ENCODE peak calls at places on chromosomes 12 and 14, in eight cellular contexts. W, N, Y, U, I, B, C and P are unnamed samples.

GRCh38 chr12:79546461-79547043 is 144.2 kb downstream of the PAWR start:
- DNase-seq in C (no peak), W (peak), I (no peak), U (no peak), N (peak), B (no peak), Y (peak), P (no peak)

GRCh38 chr14:51081712-51082111 is 13.2 kb downstream of the TRIM9 start:
- DNase-seq in W (no peak), N (no peak), C (no peak), B (no peak), I (no peak), Y (no peak), U (no peak), P (no peak)

GRCh38 chr12:94193168-94193567 is 44.8 kb downstream of the PLXNC1 start:
- DNase-seq in U (no peak), N (no peak), W (no peak), I (no peak), Y (no peak), B (no peak), C (no peak), P (no peak)

GRCh38 chr12:49346659-49347306 is at the start of gene DNAJC22:
- DNase-seq in N (peak), W (no peak), Y (no peak), C (no peak), B (no peak), U (no peak), I (peak), P (no peak)

GRCh38 chr12:6132496-6132895 is 8.0 kb upstream of the VWF start:
- DNase-seq in I (no peak), Y (no peak), B (no peak), C (no peak), W (no peak), N (no peak), U (no peak), P (no peak)

GRCh38 chr14:78701246-78701645 is 531.1 kb downstream of the NRXN3 start:
- DNase-seq in C (no peak), Y (no peak), U (no peak), I (peak), B (no peak), W (peak), N (peak), P (peak)

GRCh38 chr12:25979059-25979458 is 20.6 kb downstream of the RASSF8 start:
- DNase-seq in W (no peak), B (no peak), C (no peak), I (no peak), U (no peak), N (no peak), Y (no peak), P (no peak)

GRCh38 chr12:117114784-117115183 is 15.6 kb upstream of the TESC start:
- DNase-seq in W (no peak), U (no peak), B (no peak), Y (no peak), C (no peak), I (no peak), N (no peak), P (no peak)

GRCh38 chr12:482061-482460 is 22.3 kb downstream of the B4GALNT3 start:
- DNase-seq in C (no peak), N (no peak), U (no peak), W (no peak), I (no peak), Y (no peak), B (no peak), P (no peak)

GRCh38 chr12:7259060-7259459 is 44.8 kb upstream of the ACSM4 start:
- DNase-seq in Y (no peak), C (no peak), U (no peak), W (no peak), B (no peak), I (peak), N (no peak), P (no peak)

GRCh38 chr12:2776129-2776806 is 18.5 kb upstream of the FKBP4 start:
- DNase-seq in Y (no peak), B (no peak), I (no peak), C (no peak), N (no peak), W (no peak), U (no peak), P (no peak)

GRCh38 chr12:38515912-38516311 is 199.3 kb downstream of the ALG10B start:
- DNase-seq in U (no peak), C (no peak), I (no peak), W (no peak), Y (no peak), N (no peak), B (no peak), P (no peak)

GRCh38 chr12:34033628-34034296 is 11.5 kb downstream of the ALG10 start:
- DNase-seq in I (peak), W (peak), U (no peak), B (no peak), C (no peak), Y (peak), N (peak), P (no peak)

GRCh38 chr14:68039593-68039992 is 220.0 kb downstream of the RAD51B start:
- DNase-seq in U (no peak), B (no peak), N (peak), W (peak), C (no peak), I (no peak), Y (no peak), P (no peak)

GRCh38 chr12:34407813-34408212 is 385.5 kb downstream of the ALG10 start:
- DNase-seq in Y (no peak), I (no peak), U (no peak), W (no peak), N (no peak), C (no peak), B (no peak), P (no peak)

GRCh38 chr12:130956456-130957303 is 3.0 kb downstream of the ADGRD1 start:
- DNase-seq in Y (no peak), U (no peak), I (no peak), C (no peak), W (no peak), B (no peak), N (no peak), P (no peak)

GRCh38 chr14:75125617-75126016 is 1.2 kb downstream of the NEK9 start:
- DNase-seq in C (peak), Y (peak), N (peak), I (peak), U (no peak), W (peak), B (no peak), P (peak)

GRCh38 chr12:12126551-12126950 is 55.8 kb downstream of the BCL2L14 start:
- DNase-seq in I (peak), N (no peak), B (no peak), U (no peak), C (no peak), W (no peak), Y (no peak), P (no peak)

GRCh38 chr12:69039881-69040280 is 106.9 kb upstream of the CPM start:
- DNase-seq in C (no peak), W (no peak), B (no peak), N (no peak), I (peak), U (no peak), Y (peak), P (no peak)

GRCh38 chr14:103382375-103382774 is 2.8 kb upstream of the MARK3 start:
- DNase-seq in W (no peak), B (no peak), I (peak), U (no peak), Y (peak), C (no peak), N (peak), P (peak)

GRCh38 chr14:62436256-62436655 is 609.0 kb downstream of the KCNH5 start:
- DNase-seq in W (peak), Y (no peak), C (no peak), N (peak), B (no peak), I (peak), U (no peak), P (no peak)

GRCh38 chr12:131202592-131203378 is 249.1 kb downstream of the ADGRD1 start:
- DNase-seq in I (no peak), W (no peak), Y (no peak), C (no peak), N (no peak), B (no peak), U (no peak), P (no peak)

GRCh38 chr12:100688451-100688864 is 106.1 kb upstream of the ANO4 start:
- DNase-seq in Y (no peak), B (no peak), I (peak), C (no peak), U (no peak), W (no peak), N (peak), P (no peak)

GRCh38 chr14:96634481-96634880 is 132.3 kb downstream of the PAPOLA start:
- DNase-seq in N (no peak), U (no peak), C (no peak), I (no peak), B (no peak), Y (no peak), W (no peak), P (no peak)

GRCh38 chr12:130286041-130286440 is 51.6 kb upstream of the PIWIL1 start:
- DNase-seq in C (no peak), B (no peak), Y (no peak), U (no peak), N (no peak), I (no peak), W (no peak), P (no peak)

GRCh38 chr14:35366048-35366428 is 38.5 kb downstream of the NFKBIA start:
- DNase-seq in I (peak), C (no peak), N (peak), U (no peak), Y (peak), W (peak), B (no peak), P (no peak)

GRCh38 chr12:123516221-123516780 is 17.2 kb downstream of the RILPL1 start:
- DNase-seq in B (no peak), N (no peak), I (no peak), U (no peak), W (peak), Y (no peak), C (no peak), P (no peak)
- TF ChIP-seq CTCF in B (no peak), N (no peak), I (no peak), U (no peak), W (peak), Y (no peak), C (no peak), P (no peak)

DNA sequence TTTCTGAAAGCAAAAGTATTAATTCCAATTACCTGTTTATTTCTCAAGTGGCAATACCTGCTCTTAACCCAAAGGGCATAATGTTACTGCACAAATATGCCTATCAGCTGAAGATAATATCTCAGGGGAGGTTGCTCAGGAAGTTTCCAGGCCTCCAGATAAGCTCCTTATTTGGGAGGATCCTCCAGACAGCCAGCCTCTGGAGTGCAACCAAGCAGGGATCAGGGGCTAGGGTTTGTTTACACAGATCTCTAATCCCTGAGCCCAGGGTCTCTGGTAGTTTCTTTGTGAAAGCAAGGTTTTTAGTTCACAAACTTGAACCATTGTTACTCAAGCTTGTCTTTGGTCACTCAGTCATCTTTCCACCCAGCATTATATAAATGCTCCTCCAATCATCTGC is 124.4 kb downstream of the SLC38A4 start:
- DNase-seq in I (no peak), C (no peak), B (no peak), Y (no peak), W (no peak), U (no peak), N (no peak), P (no peak)
- H3K4me3 ChIP-seq in I (no peak), C (no peak), B (no peak), Y (no peak), W (no peak), U (no peak), N (no peak), P (no peak)

DNA sequence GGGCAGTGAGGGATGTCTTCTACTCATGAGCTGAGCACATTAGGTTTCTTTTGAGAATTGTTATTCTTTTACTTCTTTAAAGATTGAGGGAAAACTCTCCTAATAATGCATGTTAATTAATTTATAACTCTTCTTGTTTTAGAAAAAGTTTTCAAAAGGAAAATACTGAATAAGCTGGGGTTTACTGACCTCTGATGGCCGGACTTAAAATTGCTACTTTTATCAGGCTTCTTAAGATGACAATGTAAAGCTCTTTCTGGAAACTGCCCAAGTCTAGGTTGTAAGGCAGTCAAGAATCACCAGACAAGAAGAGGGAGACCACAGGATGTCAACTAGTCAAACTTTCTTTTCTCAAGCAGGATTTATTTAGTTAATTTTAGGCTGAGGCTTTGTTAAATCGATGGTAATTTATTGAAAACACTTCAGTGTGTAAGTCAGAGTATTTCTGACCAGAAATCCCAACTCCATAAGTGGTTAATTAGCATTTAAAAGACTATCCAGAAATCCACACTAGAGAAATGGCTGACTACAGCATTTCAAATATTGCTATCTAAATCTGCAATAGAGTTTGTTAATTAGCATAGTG is 82.1 kb downstream of the AVPR1A start:
- DNase-seq in B (peak), W (peak), N (peak), Y (peak), U (no peak), C (peak), I (peak), P (peak)
- TF ChIP-seq CTCF in B (peak), W (peak), N (peak), Y (peak), U (peak), C (peak), I (peak), P (peak)

GRCh38 chr12:4308334-4308960 is 12.6 kb upstream of the TIGAR start:
- DNase-seq in W (no peak), C (no peak), U (no peak), Y (no peak), I (no peak), N (no peak), B (no peak), P (no peak)
- H3K4me3 ChIP-seq in W (no peak), C (no peak), U (no peak), Y (no peak), I (no peak), N (no peak), B (no peak), P (no peak)

GRCh38 chr12:20601668-20602280 is 93.4 kb upstream of the SLCO1C1 start:
- DNase-seq in W (peak), U (no peak), C (no peak), B (no peak), Y (peak), N (peak), I (peak), P (peak)
- TF ChIP-seq CTCF in W (peak), U (peak), C (peak), B (peak), Y (peak), N (peak), I (peak), P (peak)